ENCODE peak calls at places on chromosomes 13 and 19, in five cellular contexts. One of them, this sample, is unnamed.

GRCh38 chr13:75648446-75648845 is 12.3 kb downstream of the LMO7 start:
- DNase-seq in A549: no peak
- DNase-seq in IMR-90: no peak
- DNase-seq in HepG2: no peak
- DNase-seq in neuronal stem cell: no peak
- DNase-seq in this sample: no peak

GRCh38 chr13:27261376-27261775 is 9.3 kb upstream of the RASL11A start:
- DNase-seq in A549: no peak
- DNase-seq in IMR-90: no peak
- DNase-seq in HepG2: no peak
- DNase-seq in neuronal stem cell: no peak
- DNase-seq in this sample: no peak

GRCh38 chr19:38617283-38617763 is 430 bp downstream of the MAP4K1 start:
- DNase-seq in A549: no peak
- DNase-seq in IMR-90: no peak
- DNase-seq in HepG2: no peak
- DNase-seq in neuronal stem cell: no peak
- DNase-seq in this sample: no peak

GRCh38 chr19:7628589-7629311 is 595 bp downstream of the XAB2 start:
- DNase-seq in A549: no peak
- DNase-seq in IMR-90: no peak
- DNase-seq in HepG2: no peak
- DNase-seq in neuronal stem cell: no peak
- DNase-seq in this sample: no peak

GRCh38 chr19:7988307-7988706 is 17.1 kb downstream of the ELAVL1 start:
- DNase-seq in A549: no peak
- DNase-seq in IMR-90: no peak
- DNase-seq in HepG2: no peak
- DNase-seq in neuronal stem cell: no peak
- DNase-seq in this sample: no peak

GRCh38 chr13:32932376-32932775 is 83.8 kb upstream of the KL start:
- DNase-seq in A549: no peak
- DNase-seq in IMR-90: no peak
- DNase-seq in HepG2: no peak
- DNase-seq in neuronal stem cell: no peak
- DNase-seq in this sample: no peak

GRCh38 chr13:112072531-112073244 is 5.7 kb downstream of the SOX1 start:
- DNase-seq in A549: no peak
- DNase-seq in IMR-90: no peak
- DNase-seq in HepG2: no peak
- DNase-seq in neuronal stem cell: peak; percentile 83
- DNase-seq in this sample: no peak

GRCh38 chr13:71798723-71799122 is 68.3 kb downstream of the DACH1 start:
- DNase-seq in A549: no peak
- DNase-seq in IMR-90: no peak
- DNase-seq in HepG2: no peak
- DNase-seq in neuronal stem cell: no peak
- DNase-seq in this sample: no peak

GRCh38 chr19:1248454-1249297 is at the start of gene MIDN:
- DNase-seq in A549: peak; percentile 88
- DNase-seq in IMR-90: peak; percentile 86
- DNase-seq in HepG2: peak; percentile 75
- DNase-seq in neuronal stem cell: no peak
- DNase-seq in this sample: peak; percentile 94

GRCh38 chr19:31002852-31003251 is 346.4 kb downstream of the TSHZ3 start:
- DNase-seq in A549: no peak
- DNase-seq in IMR-90: no peak
- DNase-seq in HepG2: no peak
- DNase-seq in neuronal stem cell: no peak
- DNase-seq in this sample: no peak

GRCh38 chr19:13027557-13027956 is 32.3 kb downstream of the NFIX start:
- DNase-seq in A549: no peak
- DNase-seq in IMR-90: no peak
- DNase-seq in HepG2: no peak
- DNase-seq in neuronal stem cell: no peak
- DNase-seq in this sample: no peak
- H3K4me2 ChIP-seq in A549: no peak overlapping the region
- H3K4me2 ChIP-seq in IMR-90: no peak overlapping the region
- H3K4me2 ChIP-seq in HepG2: no peak overlapping the region
- H3K4me2 ChIP-seq in neuronal stem cell: no peak overlapping the region
- H3K4me2 ChIP-seq in this sample: no peak overlapping the region

GRCh38 chr13:20945952-20946383 is 43.4 kb upstream of the XPO4 start:
- DNase-seq in A549: no peak
- DNase-seq in IMR-90: no peak
- DNase-seq in HepG2: no peak
- DNase-seq in neuronal stem cell: no peak
- DNase-seq in this sample: no peak
- H3K4me2 ChIP-seq in A549: no peak overlapping the region
- H3K4me2 ChIP-seq in IMR-90: no peak overlapping the region
- H3K4me2 ChIP-seq in HepG2: no peak overlapping the region
- H3K4me2 ChIP-seq in neuronal stem cell: peak overlapping the region; percentile 60
- H3K4me2 ChIP-seq in this sample: peak overlapping the region; percentile 84

GRCh38 chr13:113151745-113152707 is 6.4 kb upstream of the PROZ start:
- DNase-seq in A549: no peak
- DNase-seq in IMR-90: peak; percentile 74
- DNase-seq in HepG2: no peak
- DNase-seq in neuronal stem cell: no peak
- DNase-seq in this sample: peak; percentile 61
- H3K4me2 ChIP-seq in A549: no peak overlapping the region
- H3K4me2 ChIP-seq in IMR-90: peak overlapping the region; percentile 5
- H3K4me2 ChIP-seq in HepG2: peak overlapping the region; percentile 88
- H3K4me2 ChIP-seq in neuronal stem cell: peak overlapping the region; percentile 91
- H3K4me2 ChIP-seq in this sample: peak overlapping the region; percentile 72

GRCh38 chr19:45464274-45464673 is 3.5 kb upstream of the FOSB start:
- DNase-seq in A549: no peak
- DNase-seq in IMR-90: no peak
- DNase-seq in HepG2: no peak
- DNase-seq in neuronal stem cell: no peak
- DNase-seq in this sample: no peak

GRCh38 chr19:45463241-45463640 is 4.6 kb upstream of the FOSB start:
- DNase-seq in A549: no peak
- DNase-seq in IMR-90: no peak
- DNase-seq in HepG2: no peak
- DNase-seq in neuronal stem cell: no peak
- DNase-seq in this sample: no peak

GRCh38 chr19:45464861-45465427 is 2.9 kb upstream of the FOSB start:
- DNase-seq in A549: peak; percentile 58
- DNase-seq in IMR-90: no peak
- DNase-seq in HepG2: no peak
- DNase-seq in neuronal stem cell: no peak
- DNase-seq in this sample: peak; percentile 17

GRCh38 chr19:45460807-45461347 is 6.9 kb upstream of the FOSB start:
- DNase-seq in A549: no peak
- DNase-seq in IMR-90: no peak
- DNase-seq in HepG2: no peak
- DNase-seq in neuronal stem cell: no peak
- DNase-seq in this sample: no peak

GRCh38 chr19:45462174-45462573 is 5.6 kb upstream of the FOSB start:
- DNase-seq in A549: no peak
- DNase-seq in IMR-90: no peak
- DNase-seq in HepG2: no peak
- DNase-seq in neuronal stem cell: no peak
- DNase-seq in this sample: no peak
- H3K4me2 ChIP-seq in A549: no peak overlapping the region
- H3K4me2 ChIP-seq in IMR-90: no peak overlapping the region
- H3K4me2 ChIP-seq in HepG2: no peak overlapping the region
- H3K4me2 ChIP-seq in neuronal stem cell: no peak overlapping the region
- H3K4me2 ChIP-seq in this sample: no peak overlapping the region

GRCh38 chr13:61706899-61707298 is 291.2 kb upstream of the PCDH20 start:
- DNase-seq in A549: no peak
- DNase-seq in IMR-90: no peak
- DNase-seq in HepG2: no peak
- DNase-seq in neuronal stem cell: no peak
- DNase-seq in this sample: no peak

GRCh38 chr13:61709258-61709657 is 293.6 kb upstream of the PCDH20 start:
- DNase-seq in A549: no peak
- DNase-seq in IMR-90: no peak
- DNase-seq in HepG2: no peak
- DNase-seq in neuronal stem cell: no peak
- DNase-seq in this sample: no peak
- H3K4me2 ChIP-seq in A549: no peak overlapping the region
- H3K4me2 ChIP-seq in IMR-90: no peak overlapping the region
- H3K4me2 ChIP-seq in HepG2: no peak overlapping the region
- H3K4me2 ChIP-seq in neuronal stem cell: no peak overlapping the region
- H3K4me2 ChIP-seq in this sample: no peak overlapping the region

DNA sequence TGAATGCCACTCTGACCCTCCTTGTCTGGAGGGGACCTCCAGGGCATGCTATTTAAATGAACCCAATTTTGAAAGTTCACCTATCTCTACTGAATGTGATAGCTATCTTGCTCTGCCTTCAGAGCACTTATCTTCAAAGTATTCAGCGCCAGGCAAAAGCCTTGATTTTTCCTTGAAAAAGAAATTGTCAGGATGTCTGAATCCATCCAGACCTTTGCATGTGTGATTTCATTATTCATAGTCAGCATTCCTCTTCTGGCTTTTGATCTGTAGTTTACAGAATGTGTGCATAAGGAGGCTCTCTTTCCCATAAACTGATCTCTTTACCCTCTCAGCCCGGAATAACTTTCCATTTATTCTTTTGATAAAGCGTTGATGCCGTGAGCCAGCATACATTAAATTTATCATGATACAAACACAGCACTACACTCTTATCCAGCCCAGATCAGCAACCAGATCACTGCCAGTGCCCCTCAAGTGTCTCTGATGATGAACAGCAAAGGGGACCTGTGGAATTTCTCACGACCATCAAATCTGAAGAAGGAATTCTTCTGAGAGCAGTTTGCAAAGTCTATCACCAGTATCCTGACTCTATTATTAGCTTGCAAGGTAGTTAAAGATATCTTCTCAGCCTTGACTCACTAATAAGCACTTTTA is 130.8 kb downstream of the DNAJC15 start:
- DNase-seq in A549: no peak
- DNase-seq in IMR-90: no peak
- DNase-seq in HepG2: no peak
- DNase-seq in neuronal stem cell: no peak
- DNase-seq in this sample: no peak
- H3K4me2 ChIP-seq in A549: peak overlapping the region; percentile 28
- H3K4me2 ChIP-seq in IMR-90: peak overlapping the region; percentile 35
- H3K4me2 ChIP-seq in HepG2: no peak overlapping the region
- H3K4me2 ChIP-seq in neuronal stem cell: no peak overlapping the region
- H3K4me2 ChIP-seq in this sample: peak overlapping the region; percentile 17

DNA sequence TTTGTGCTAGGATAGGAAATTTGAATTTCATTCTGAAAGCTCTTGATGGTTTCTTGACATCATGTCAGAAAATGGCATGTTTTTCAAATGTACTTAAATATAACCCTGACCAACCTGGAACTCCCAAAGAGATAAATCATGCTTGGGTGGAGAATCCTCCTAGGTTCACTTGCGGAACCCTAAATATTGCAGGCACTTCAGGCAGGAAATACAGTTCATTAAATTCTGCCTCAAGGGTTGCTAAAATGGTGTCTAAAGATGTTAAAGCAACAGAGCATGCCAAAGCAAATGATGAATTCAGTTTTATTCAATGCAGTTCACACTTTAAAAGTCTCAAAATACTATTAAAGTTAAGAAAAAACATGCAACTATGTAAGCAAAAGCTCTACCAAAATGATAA is 415.9 kb downstream of the SLITRK6 start:
- DNase-seq in A549: no peak
- DNase-seq in IMR-90: no peak
- DNase-seq in HepG2: no peak
- DNase-seq in neuronal stem cell: no peak
- DNase-seq in this sample: no peak
- H3K4me2 ChIP-seq in A549: no peak overlapping the region
- H3K4me2 ChIP-seq in IMR-90: no peak overlapping the region
- H3K4me2 ChIP-seq in HepG2: no peak overlapping the region
- H3K4me2 ChIP-seq in neuronal stem cell: no peak overlapping the region
- H3K4me2 ChIP-seq in this sample: no peak overlapping the region